ENCODE peak calls at places on chromosomes 12 and 14, in nine cellular contexts. C is PC-9, W is stomach, R is AG10803, P is IMR-90, I is cardiac muscle cell, X is upper lobe of right lung, M is bronchial epithelial cell, O is tibial artery. B is an unnamed sample.

GRCh38 chr12:7642876-7643309 is 22.8 kb downstream of the APOBEC1 start:
- DNase-seq in R (no peak), O (no peak), P (no peak), I (no peak), M (no peak), C (peak; percentile 47), W (no peak), X (no peak), B (peak; percentile 28)

GRCh38 chr12:29133141-29133540 is 15.9 kb upstream of the FAR2 start:
- DNase-seq in I (no peak), R (peak; percentile 4), P (no peak), O (no peak), W (no peak), X (no peak), C (no peak), M (no peak), B (no peak)

GRCh38 chr14:68623828-68624227 is 169.0 kb downstream of the ZFP36L1 start:
- DNase-seq in W (no peak), M (no peak), X (no peak), C (no peak), I (no peak), R (no peak), P (no peak), O (no peak), B (no peak)

GRCh38 chr12:78293039-78293686 is 462.5 kb downstream of the NAV3 start:
- DNase-seq in C (peak; percentile 28), P (peak; percentile 28), W (no peak), X (no peak), M (peak; percentile 76), I (no peak), O (no peak), R (peak; percentile 41), B (peak; percentile 31)

GRCh38 chr12:70241845-70242244 is 1.4 kb upstream of the CNOT2 start:
- DNase-seq in R (no peak), X (no peak), M (no peak), C (no peak), O (no peak), I (no peak), P (no peak), W (no peak), B (no peak)

GRCh38 chr12:45285717-45286116 is 69.8 kb downstream of the ANO6 start:
- DNase-seq in X (no peak), I (no peak), R (no peak), P (no peak), C (no peak), O (no peak), W (no peak), M (no peak), B (no peak)

GRCh38 chr12:128807161-128807724 is 16.5 kb downstream of the SLC15A4 start:
- DNase-seq in X (no peak), M (no peak), R (no peak), O (no peak), C (no peak), I (no peak), P (no peak), W (no peak), B (no peak)

GRCh38 chr14:78446807-78447206 is 276.6 kb downstream of the NRXN3 start:
- DNase-seq in M (peak; percentile 20), I (peak; percentile 73), P (no peak), O (no peak), C (no peak), W (no peak), R (no peak), X (no peak), B (no peak)

GRCh38 chr12:8045952-8046944 is 13.7 kb downstream of the FOXJ2 start:
- DNase-seq in P (peak; percentile 87), M (peak; percentile 59), X (peak; percentile 86), O (peak; percentile 81), R (peak; percentile 79), I (peak; percentile 82), C (peak; percentile 76), W (peak; percentile 83), B (peak; percentile 81)

GRCh38 chr14:39492267-39492666 is 60.0 kb upstream of the FBXO33 start:
- DNase-seq in C (no peak), P (peak; percentile 91), I (peak; percentile 12), M (peak; percentile 55), X (no peak), R (peak; percentile 84), W (no peak), O (no peak), B (no peak)

GRCh38 chr12:64706366-64706765 is 52.8 kb downstream of the GNS start:
- DNase-seq in I (no peak), P (no peak), M (no peak), X (no peak), O (no peak), W (no peak), C (no peak), R (no peak), B (no peak)

GRCh38 chr14:61420326-61420725 is 98.9 kb downstream of the PRKCH start:
- DNase-seq in X (no peak), I (no peak), M (peak; percentile 94), P (peak; percentile 5), C (peak; percentile 55), R (no peak), W (no peak), O (no peak), B (no peak)

GRCh38 chr14:98906123-98906995 is 365.6 kb downstream of the BCL11B start:
- DNase-seq in C (no peak), M (peak; percentile 85), R (peak; percentile 28), I (peak; percentile 28), W (no peak), X (no peak), O (no peak), P (no peak), B (peak; percentile 67)

GRCh38 chr14:85481471-85481870 is 48.5 kb upstream of the FLRT2 start:
- DNase-seq in W (no peak), I (no peak), P (no peak), R (no peak), M (no peak), O (no peak), X (no peak), C (no peak), B (no peak)

GRCh38 chr12:43891856-43892574 is 56.1 kb downstream of the TMEM117 start:
- DNase-seq in I (no peak), X (no peak), O (no peak), C (no peak), M (peak; percentile 79), P (peak; percentile 11), R (no peak), W (no peak), B (no peak)

GRCh38 chr12:68844788-68845695 is 37.1 kb downstream of the MDM2 start:
- DNase-seq in C (no peak), R (no peak), O (no peak), I (no peak), W (no peak), P (no peak), X (no peak), M (no peak), B (no peak)

DNA sequence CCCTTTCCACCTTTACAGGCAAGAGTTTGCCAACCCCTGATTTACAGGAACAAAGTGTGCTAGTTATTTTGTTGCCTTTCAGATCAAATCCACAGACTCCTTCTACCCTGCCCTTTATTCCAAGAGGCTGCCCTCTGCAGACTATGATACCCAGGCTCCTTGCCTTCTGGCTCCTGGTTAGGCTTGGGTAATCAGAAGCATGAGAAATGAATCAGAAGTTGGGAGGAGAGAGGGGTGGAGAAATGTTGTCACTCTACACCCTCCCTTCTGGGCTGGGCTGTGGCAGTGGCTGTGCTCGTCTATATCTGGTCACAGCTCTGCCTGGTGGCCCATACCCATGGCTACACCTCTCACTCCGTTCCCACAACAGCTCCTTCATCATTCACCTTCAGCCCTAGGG is 204.6 kb upstream of the PLXNC1 start:
- DNase-seq in C (no peak), W (no peak), P (peak; percentile 37), X (no peak), I (peak; percentile 3), M (peak; percentile 52), O (peak; percentile 79), R (peak; percentile 80), B (no peak)
- TF ChIP-seq CTCF in C (no peak), W (no peak), P (no peak), X (no peak), I (no peak), M (no peak), O (no peak), R (peak; percentile 7), B (no peak)

GRCh38 chr12:22541496-22541895 is 2.8 kb downstream of the C2CD5 start:
- DNase-seq in O (no peak), W (no peak), X (no peak), P (no peak), C (no peak), R (no peak), M (peak; percentile 35), I (no peak), B (no peak)

GRCh38 chr12:22538336-22538735 is 6.0 kb downstream of the C2CD5 start:
- DNase-seq in C (no peak), P (peak; percentile 46), O (no peak), X (no peak), M (no peak), W (no peak), R (no peak), I (no peak), B (no peak)

GRCh38 chr12:22539055-22539454 is 5.3 kb downstream of the C2CD5 start:
- DNase-seq in C (no peak), I (no peak), O (no peak), R (no peak), W (no peak), P (no peak), M (no peak), X (no peak), B (no peak)

GRCh38 chr12:22543246-22544037 is 900 bp downstream of the C2CD5 start:
- DNase-seq in M (peak; percentile 29), X (peak; percentile 85), I (peak; percentile 52), O (no peak), C (peak; percentile 53), W (peak; percentile 58), P (peak; percentile 8), R (peak; percentile 17), B (peak; percentile 60)

GRCh38 chr12:22544038-22544979 is at the start of gene C2CD5:
- DNase-seq in I (peak; percentile 96), R (peak; percentile 98), W (peak; percentile 97), O (peak; percentile 98), P (peak; percentile 97), M (peak; percentile 88), X (peak; percentile 97), C (peak; percentile 97), B (peak; percentile 96)
- TF ChIP-seq CTCF in I (peak; percentile 33), R (peak; percentile 41), W (no peak), O (peak; percentile 17), P (peak; percentile 42), M (peak; percentile 51), X (no peak), C (peak; percentile 32), B (peak; percentile 15)

DNA sequence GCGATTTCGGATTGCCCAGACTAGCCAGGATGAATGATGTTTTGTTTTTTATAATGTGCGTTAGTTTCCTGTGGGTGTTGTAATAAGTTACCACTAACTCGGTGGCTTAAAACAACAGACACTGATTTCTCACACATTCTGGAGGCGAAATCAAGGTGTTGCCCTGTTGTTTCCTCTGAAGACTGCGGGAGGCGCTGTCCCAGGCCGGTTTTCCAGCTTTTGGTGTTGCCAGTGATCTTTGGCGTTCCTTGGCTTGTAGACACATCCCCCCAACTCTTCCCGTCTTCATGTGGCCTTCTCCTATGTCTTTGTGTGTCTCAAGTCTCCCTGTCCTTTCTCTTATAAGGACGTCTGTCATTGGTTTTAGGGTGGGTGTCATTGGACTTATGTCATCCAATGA is 267.7 kb downstream of the AACS start:
- DNase-seq in I (no peak), M (no peak), P (no peak), X (no peak), O (no peak), R (no peak), W (no peak), C (no peak), B (no peak)
- TF ChIP-seq CTCF in I (peak; percentile 7), M (no peak), P (no peak), X (no peak), O (no peak), R (no peak), W (no peak), C (no peak), B (no peak)

GRCh38 chr12:46382974-46383653 is 10.5 kb upstream of the SLC38A2 start:
- DNase-seq in O (peak; percentile 99), M (peak; percentile 85), R (peak; percentile 98), I (peak; percentile 97), W (peak; percentile 98), C (peak; percentile 98), P (peak; percentile 97), X (peak; percentile 99), B (peak; percentile 94)
- TF ChIP-seq CTCF in O (no peak), M (no peak), R (peak; percentile 6), I (peak; percentile 24), W (no peak), C (no peak), P (no peak), X (peak; percentile 22), B (no peak)